ENCODE peak calls at places on chromosome 16, in six cellular contexts. J, M, P, D, O and W are unnamed samples.

GRCh38 chr16:67884684-67885083 is at the start of gene NRN1L:
- DNase-seq in J (no peak), O (no peak), D (no peak), P (peak), M (peak), W (peak)

GRCh38 chr16:3655791-3656490 is 1.4 kb downstream of the DNASE1 start:
- DNase-seq in M (peak), J (no peak), O (no peak), D (no peak), P (no peak), W (no peak)

GRCh38 chr16:75309899-75310430 is 58.5 kb upstream of the BCAR1 start:
- DNase-seq in D (no peak), O (no peak), M (no peak), J (no peak), P (no peak), W (no peak)

GRCh38 chr16:7343271-7343670 is 10.6 kb downstream of the RBFOX1 start:
- DNase-seq in D (no peak), J (no peak), P (no peak), M (no peak), O (no peak), W (no peak)

GRCh38 chr16:85573696-85574641 is 39.2 kb upstream of the GSE1 start:
- DNase-seq in D (no peak), P (no peak), J (no peak), O (no peak), M (peak), W (no peak)

GRCh38 chr16:11497329-11497805 is 89.4 kb downstream of the LITAF start:
- DNase-seq in O (no peak), P (peak), M (peak), D (no peak), J (no peak), W (peak)

GRCh38 chr16:56999409-57000270 is 10.3 kb downstream of the NLRC5 start:
- DNase-seq in M (peak), D (peak), J (peak), O (no peak), P (no peak), W (no peak)

GRCh38 chr16:2971134-2971984 is 2.2 kb downstream of the PAQR4 start:
- DNase-seq in J (no peak), M (no peak), P (no peak), D (no peak), O (no peak), W (no peak)

GRCh38 chr16:55734665-55735064 is 78.9 kb downstream of the SLC6A2 start:
- DNase-seq in P (no peak), O (no peak), J (no peak), M (no peak), D (no peak), W (peak)

GRCh38 chr16:69520413-69520799 is 45.4 kb upstream of the NFAT5 start:
- DNase-seq in D (no peak), P (no peak), M (no peak), J (no peak), O (no peak), W (no peak)

GRCh38 chr16:58110590-58111330 is 18.4 kb downstream of the CFAP20 start:
- DNase-seq in O (no peak), D (no peak), J (no peak), M (no peak), P (no peak), W (no peak)

GRCh38 chr16:23966577-23966976 is 130.8 kb downstream of the PRKCB start:
- DNase-seq in J (no peak), O (no peak), P (no peak), D (no peak), M (no peak), W (no peak)

GRCh38 chr16:56774009-56774408 is 44.1 kb downstream of the NUP93 start:
- DNase-seq in M (no peak), P (no peak), D (no peak), O (no peak), J (no peak), W (no peak)

GRCh38 chr16:57765160-57765728 is 29.7 kb downstream of the KATNB1 start:
- DNase-seq in P (no peak), D (no peak), M (no peak), J (no peak), O (no peak), W (no peak)

GRCh38 chr16:67198238-67198734 is 645 bp upstream of the ELMO3 start:
- DNase-seq in J (peak), M (no peak), D (no peak), O (no peak), P (no peak), W (peak)

GRCh38 chr16:58515125-58515870 is at the start of gene SETD6:
- DNase-seq in J (peak), D (peak), P (no peak), O (peak), M (peak), W (peak)

GRCh38 chr16:78288915-78289314 is 189.5 kb downstream of the WWOX start:
- DNase-seq in O (no peak), J (no peak), P (no peak), M (no peak), D (no peak), W (no peak)

GRCh38 chr16:31712064-31712540 is 161.5 kb upstream of the ZNF267 start:
- DNase-seq in D (no peak), P (no peak), O (no peak), M (no peak), J (no peak), W (no peak)

GRCh38 chr16:14335297-14335696 is 264.2 kb downstream of the MRTFB start:
- DNase-seq in J (no peak), P (no peak), M (no peak), D (no peak), O (no peak), W (no peak)

GRCh38 chr16:48003226-48003907 is 152.4 kb downstream of the ABCC12 start:
- DNase-seq in M (no peak), D (no peak), J (no peak), O (no peak), P (no peak), W (no peak)

GRCh38 chr16:1492923-1493745 is at the start of gene TELO2:
- DNase-seq in J (peak), D (peak), M (peak), P (no peak), O (peak), W (peak)

GRCh38 chr16:69286941-69287713 is 24.0 kb upstream of the VPS4A start:
- DNase-seq in O (peak), M (peak), J (peak), P (no peak), D (no peak), W (peak)

GRCh38 chr16:85535352-85536072 is 77.6 kb upstream of the GSE1 start:
- DNase-seq in J (no peak), M (no peak), P (no peak), D (no peak), O (no peak), W (no peak)

GRCh38 chr16:25020112-25020591 is 5.0 kb upstream of the ARHGAP17 start:
- DNase-seq in J (no peak), M (peak), P (no peak), O (no peak), D (no peak), W (no peak)

GRCh38 chr16:31128711-31129567 is 6.6 kb downstream of the PRSS8 start:
- DNase-seq in J (no peak), O (no peak), D (no peak), P (no peak), M (no peak), W (no peak)

GRCh38 chr16:9013508-9013864 is 49.8 kb upstream of the USP7 start:
- DNase-seq in P (no peak), O (no peak), D (no peak), M (no peak), J (no peak), W (no peak)

GRCh38 chr16:88665148-88665547 is 2.3 kb upstream of the MVD start:
- DNase-seq in O (no peak), P (no peak), D (no peak), M (no peak), J (no peak), W (no peak)

GRCh38 chr16:80623376-80623775 is 82.6 kb downstream of the DYNLRB2 start:
- DNase-seq in J (no peak), O (no peak), P (no peak), D (no peak), M (no peak), W (no peak)

GRCh38 chr16:1710811-1711507 is 5.0 kb downstream of the MAPK8IP3 start:
- DNase-seq in P (no peak), M (no peak), O (no peak), J (no peak), D (no peak), W (no peak)

GRCh38 chr16:28492511-28492910 is 637 bp upstream of the CLN3 start:
- DNase-seq in P (no peak), O (no peak), D (no peak), M (no peak), J (no peak), W (no peak)

GRCh38 chr16:70341600-70341999 is 5.1 kb upstream of the DDX19A start:
- DNase-seq in P (no peak), O (no peak), J (no peak), D (no peak), M (no peak), W (no peak)

GRCh38 chr16:84603115-84603816 is 14.6 kb downstream of the COTL1 start:
- DNase-seq in P (no peak), J (no peak), O (no peak), D (peak), M (peak), W (peak)

GRCh38 chr16:82636485-82636884 is 9.7 kb downstream of the CDH13 start:
- DNase-seq in M (no peak), P (no peak), D (no peak), J (no peak), O (no peak), W (no peak)